ENCODE peak calls at places on chromosomes 2 and 18, in seven cellular contexts. L is amniotic stem cell; D is AG04450; P is bronchial epithelial cell; W is ELR; J is activated CD4-positive, alpha-beta T cell treated with anti-CD3 and anti-CD28 coated beads for 36 hours; S is neuronal stem cell. O is an unnamed sample.

GRCh38 chr18:73007935-73008308 is 140.1 kb upstream of the NETO1 start:
- DNase-seq in L (no peak), D (no peak), P (no peak), W (no peak), J (no peak), S (no peak), O (no peak)

GRCh38 chr2:138395565-138396306 is 105.8 kb upstream of the SPOPL start:
- DNase-seq in L (no peak), D (no peak), P (peak), W (peak), J (no peak), S (no peak), O (peak)

GRCh38 chr18:49178736-49179135 is 228.0 kb upstream of the SMAD7 start:
- DNase-seq in L (no peak), D (no peak), P (peak), W (peak), J (peak), S (no peak), O (peak)

GRCh38 chr2:182822733-182823132 is 43.7 kb downstream of the FRZB start:
- DNase-seq in L (no peak), D (no peak), P (no peak), W (no peak), J (no peak), S (no peak), O (no peak)

GRCh38 chr2:38619458-38620164 is 16.9 kb upstream of the HNRNPLL start:
- DNase-seq in L (no peak), D (no peak), P (peak), W (peak), J (no peak), S (no peak), O (no peak)

GRCh38 chr2:105827351-105828096 is 82.8 kb downstream of the NCK2 start:
- DNase-seq in L (no peak), D (no peak), P (peak), W (no peak), J (no peak), S (no peak), O (no peak)

GRCh38 chr2:102074167-102074778 is 68.3 kb upstream of the IL1R1 start:
- DNase-seq in L (no peak), D (no peak), P (no peak), W (no peak), J (no peak), S (no peak), O (no peak)

GRCh38 chr2:14194233-14194632 is 438.3 kb upstream of the LRATD1 start:
- DNase-seq in L (no peak), D (no peak), P (no peak), W (no peak), J (no peak), S (no peak), O (no peak)

GRCh38 chr2:196983934-196984333 is 57.4 kb upstream of the PGAP1 start:
- DNase-seq in L (no peak), D (no peak), P (peak), W (no peak), J (no peak), S (no peak), O (no peak)

GRCh38 chr2:37635359-37636208 is 35.9 kb downstream of the CDC42EP3 start:
- DNase-seq in L (no peak), D (no peak), P (peak), W (peak), J (peak), S (no peak), O (no peak)

GRCh38 chr2:18752667-18753422 is 163.5 kb upstream of the NT5C1B start:
- DNase-seq in L (no peak), D (no peak), P (peak), W (peak), J (no peak), S (no peak), O (peak)

GRCh38 chr18:44803019-44803650 is 122.4 kb downstream of the SETBP1 start:
- DNase-seq in L (no peak), D (peak), P (no peak), W (no peak), J (no peak), S (no peak), O (peak)

GRCh38 chr2:191188550-191189093 is 37.8 kb upstream of the STAT4 start:
- DNase-seq in L (no peak), D (no peak), P (no peak), W (no peak), J (no peak), S (no peak), O (no peak)

GRCh38 chr2:241007880-241008710 is 9.7 kb downstream of the SNED1 start:
- DNase-seq in L (no peak), D (no peak), P (no peak), W (no peak), J (no peak), S (no peak), O (no peak)

GRCh38 chr2:142877265-142877756 is at the start of gene KYNU:
- DNase-seq in L (no peak), D (no peak), P (peak), W (peak), J (no peak), S (no peak), O (no peak)

GRCh38 chr18:9735238-9735637 is 27.1 kb downstream of the RAB31 start:
- DNase-seq in L (no peak), D (no peak), P (no peak), W (no peak), J (no peak), S (no peak), O (no peak)

GRCh38 chr2:10278029-10278762 is 24.5 kb upstream of the HPCAL1 start:
- DNase-seq in L (no peak), D (no peak), P (no peak), W (peak), J (peak), S (no peak), O (peak)

GRCh38 chr2:1847846-1848598 is 103.7 kb upstream of the PXDN start:
- DNase-seq in L (no peak), D (no peak), P (no peak), W (no peak), J (no peak), S (no peak), O (no peak)

GRCh38 chr18:23833714-23834113 is 144.5 kb downstream of the LAMA3 start:
- DNase-seq in L (no peak), D (no peak), P (no peak), W (no peak), J (no peak), S (no peak), O (no peak)

GRCh38 chr18:78625895-78626294 is 353.7 kb upstream of the SALL3 start:
- DNase-seq in L (no peak), D (no peak), P (peak), W (no peak), J (no peak), S (no peak), O (no peak)

GRCh38 chr2:190069936-190070696 is 7.6 kb upstream of the MSTN start:
- DNase-seq in L (peak), D (peak), P (peak), W (peak), J (peak), S (peak), O (peak)

GRCh38 chr18:22173221-22173927 is 4.0 kb downstream of the GATA6 start:
- DNase-seq in L (no peak), D (no peak), P (peak), W (no peak), J (no peak), S (no peak), O (no peak)

GRCh38 chr2:84854835-84855234 is 26.0 kb downstream of the TRABD2A start:
- DNase-seq in L (no peak), D (no peak), P (no peak), W (no peak), J (no peak), S (no peak), O (no peak)

GRCh38 chr2:71534786-71535185 is 81.4 kb downstream of the DYSF start:
- DNase-seq in L (no peak), D (no peak), P (no peak), W (no peak), J (no peak), S (no peak), O (no peak)

GRCh38 chr2:172082944-172083718 is 2.2 kb upstream of the DLX1 start:
- DNase-seq in L (no peak), D (no peak), P (no peak), W (no peak), J (no peak), S (peak), O (peak)

GRCh38 chr2:158963036-158963435 is 5.4 kb upstream of the TANC1 start:
- DNase-seq in L (no peak), D (no peak), P (no peak), W (no peak), J (no peak), S (peak), O (no peak)

GRCh38 chr2:101976887-101977286 is 14.9 kb upstream of the IL1R2 start:
- DNase-seq in L (no peak), D (no peak), P (no peak), W (no peak), J (no peak), S (no peak), O (no peak)

GRCh38 chr2:127128508-127128907 is 21.6 kb upstream of the BIN1 start:
- DNase-seq in L (no peak), D (no peak), P (peak), W (no peak), J (no peak), S (no peak), O (no peak)

GRCh38 chr2:173991857-173992588 is 26.9 kb upstream of the SP3 start:
- DNase-seq in L (no peak), D (no peak), P (peak), W (no peak), J (no peak), S (no peak), O (peak)

GRCh38 chr2:79776461-79777146 is 263.8 kb downstream of the CTNNA2 start:
- DNase-seq in L (no peak), D (no peak), P (no peak), W (no peak), J (no peak), S (no peak), O (no peak)

GRCh38 chr2:65366595-65367125 is 65.7 kb downstream of the SPRED2 start:
- DNase-seq in L (peak), D (peak), P (peak), W (peak), J (peak), S (no peak), O (peak)

GRCh38 chr2:133286326-133286922 is 281.8 kb downstream of the NCKAP5 start:
- DNase-seq in L (no peak), D (no peak), P (peak), W (peak), J (no peak), S (no peak), O (peak)

GRCh38 chr2:150619607-150620330 is 132.3 kb upstream of the RND3 start:
- DNase-seq in L (no peak), D (no peak), P (peak), W (peak), J (no peak), S (no peak), O (peak)

GRCh38 chr2:207332473-207333212 is 166.9 kb upstream of the KLF7 start:
- DNase-seq in L (no peak), D (no peak), P (no peak), W (no peak), J (no peak), S (no peak), O (no peak)